ENCODE peak calls at places on chromosomes 2 and 18, in six cellular contexts. U is HFFc6; A is H9; V is CD8-positive, alpha-beta T cell; F is thoracic aorta; E is foreskin keratinocyte. Z is an unnamed sample.

GRCh38 chr2:109712746-109713145 is 81.4 kb upstream of the RGPD5 start:
- DNase-seq in U (no peak), A (no peak), V (no peak), F (no peak), E (no peak), Z (no peak)

GRCh38 chr2:72934683-72935610 is 17.6 kb downstream of the EMX1 start:
- DNase-seq in U (no peak), A (peak), V (no peak), F (no peak), E (peak), Z (no peak)

GRCh38 chr18:42401131-42401673 is 446.2 kb downstream of the PIK3C3 start:
- DNase-seq in U (no peak), A (no peak), V (no peak), F (no peak), E (no peak), Z (no peak)

GRCh38 chr2:109482371-109482841 is 131.4 kb downstream of the SEPTIN10 start:
- DNase-seq in U (no peak), A (no peak), V (no peak), F (no peak), E (no peak), Z (no peak)

GRCh38 chr2:154306261-154306970 is 392.1 kb upstream of the KCNJ3 start:
- DNase-seq in U (no peak), A (no peak), V (no peak), F (no peak), E (no peak), Z (no peak)

GRCh38 chr18:46439037-46439436 is 218.0 kb downstream of the LOXHD1 start:
- DNase-seq in U (no peak), A (no peak), V (no peak), F (no peak), E (no peak), Z (no peak)

GRCh38 chr18:46408334-46408987 is 248.6 kb downstream of the LOXHD1 start:
- DNase-seq in U (no peak), A (peak), V (no peak), F (no peak), E (no peak), Z (no peak)

GRCh38 chr2:135494917-135495316 is 36.1 kb downstream of the ZRANB3 start:
- DNase-seq in U (no peak), A (no peak), V (no peak), F (no peak), E (no peak), Z (no peak)

GRCh38 chr18:13376841-13377351 is 158.3 kb downstream of the LDLRAD4 start:
- DNase-seq in U (no peak), A (no peak), V (no peak), F (no peak), E (no peak), Z (peak)

GRCh38 chr2:76692896-76693295 is 829.3 kb downstream of the LRRTM4 start:
- DNase-seq in U (no peak), A (no peak), V (no peak), F (no peak), E (no peak), Z (peak)

GRCh38 chr2:105682401-105682800 is 62.3 kb upstream of the NCK2 start:
- DNase-seq in U (no peak), A (no peak), V (no peak), F (no peak), E (no peak), Z (no peak)

GRCh38 chr2:197453914-197454398 is 604 bp downstream of the COQ10B start:
- DNase-seq in U (peak), A (peak), V (no peak), F (no peak), E (no peak), Z (peak)

GRCh38 chr2:95269036-95269680 is 5.1 kb upstream of the PROM2 start:
- DNase-seq in U (no peak), A (peak), V (no peak), F (no peak), E (no peak), Z (peak)

GRCh38 chr2:227655454-227655853 is 11.2 kb upstream of the SCYGR5 start:
- DNase-seq in U (peak), A (no peak), V (no peak), F (no peak), E (peak), Z (peak)

GRCh38 chr2:118970396-118971135 is 28.6 kb downstream of the MARCO start:
- DNase-seq in U (no peak), A (no peak), V (no peak), F (no peak), E (peak), Z (no peak)

GRCh38 chr2:115105966-115106365 is 663.5 kb downstream of the DPP10 start:
- DNase-seq in U (no peak), A (no peak), V (no peak), F (no peak), E (no peak), Z (no peak)

GRCh38 chr2:40279001-40279400 is 172.9 kb downstream of the SLC8A1 start:
- DNase-seq in U (no peak), A (no peak), V (no peak), F (no peak), E (no peak), Z (no peak)

GRCh38 chr2:8662239-8662879 is 19.5 kb upstream of the ID2 start:
- DNase-seq in U (peak), A (no peak), V (no peak), F (no peak), E (peak), Z (peak)

GRCh38 chr2:29425866-29426265 is 310.7 kb downstream of the CLIP4 start:
- DNase-seq in U (no peak), A (no peak), V (no peak), F (no peak), E (no peak), Z (no peak)

GRCh38 chr18:57231846-57232245 is 85.0 kb downstream of the BOD1L2 start:
- DNase-seq in U (no peak), A (no peak), V (no peak), F (no peak), E (no peak), Z (no peak)

GRCh38 chr2:99066075-99066557 is 75.4 kb upstream of the C2orf15 start:
- DNase-seq in U (peak), A (no peak), V (no peak), F (no peak), E (peak), Z (no peak)
- TF ChIP-seq CTCF in U (peak), A (peak), V (no peak), F (no peak), E (peak), Z (peak)

DNA sequence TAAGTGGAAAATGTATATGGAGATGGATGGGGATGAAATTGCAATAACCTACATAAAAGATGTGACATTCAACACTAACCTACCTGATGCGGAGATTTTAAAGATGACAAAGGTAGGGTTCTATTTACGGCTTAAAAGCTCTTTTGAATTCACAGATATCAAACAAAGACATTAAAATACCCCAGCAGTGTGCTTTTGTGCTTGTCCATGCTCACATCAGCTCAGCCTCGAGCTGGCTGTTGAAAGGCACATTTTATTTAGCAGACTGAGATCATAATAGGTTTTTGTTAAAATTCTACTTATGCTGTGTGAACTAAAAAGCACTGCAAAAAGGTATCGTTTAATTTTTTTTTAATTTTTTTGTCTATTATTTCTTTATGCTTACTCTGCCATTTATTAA is 96.0 kb upstream of the CDCA7 start:
- DNase-seq in U (no peak), A (no peak), V (no peak), F (no peak), E (no peak), Z (no peak)
- TF ChIP-seq CTCF in U (no peak), A (no peak), V (no peak), F (no peak), E (no peak), Z (no peak)

GRCh38 chr2:170999654-171000053 is 70.6 kb downstream of the GORASP2 start:
- DNase-seq in U (no peak), A (no peak), V (no peak), F (no peak), E (no peak), Z (no peak)

GRCh38 chr2:170997893-170998477 is 68.9 kb downstream of the GORASP2 start:
- DNase-seq in U (no peak), A (no peak), V (no peak), F (no peak), E (no peak), Z (peak)

GRCh38 chr2:170991398-170992185 is 62.5 kb downstream of the GORASP2 start:
- DNase-seq in U (no peak), A (no peak), V (no peak), F (no peak), E (no peak), Z (no peak)

DNA sequence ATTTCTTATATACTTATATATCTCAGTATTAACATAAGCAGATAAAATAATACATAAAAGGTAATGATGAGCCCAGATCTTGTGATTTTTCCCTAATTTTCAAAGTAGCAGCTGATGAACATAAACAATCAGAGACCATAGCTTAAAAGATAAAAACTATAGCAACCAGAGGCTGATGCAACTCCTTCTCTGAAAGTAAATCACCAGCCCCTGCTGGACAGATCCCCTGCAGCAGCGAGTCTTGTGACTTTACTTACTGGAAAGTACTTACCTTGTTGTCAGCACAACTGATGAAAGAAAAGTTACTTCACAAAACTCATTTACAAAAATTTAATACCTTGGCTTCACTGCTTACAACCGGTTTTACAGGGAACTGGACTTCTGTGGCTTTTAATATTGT is 67.3 kb downstream of the GORASP2 start:
- DNase-seq in U (no peak), A (no peak), V (no peak), F (no peak), E (no peak), Z (no peak)
- TF ChIP-seq CTCF in U (no peak), A (peak), V (no peak), F (no peak), E (no peak), Z (no peak)

DNA sequence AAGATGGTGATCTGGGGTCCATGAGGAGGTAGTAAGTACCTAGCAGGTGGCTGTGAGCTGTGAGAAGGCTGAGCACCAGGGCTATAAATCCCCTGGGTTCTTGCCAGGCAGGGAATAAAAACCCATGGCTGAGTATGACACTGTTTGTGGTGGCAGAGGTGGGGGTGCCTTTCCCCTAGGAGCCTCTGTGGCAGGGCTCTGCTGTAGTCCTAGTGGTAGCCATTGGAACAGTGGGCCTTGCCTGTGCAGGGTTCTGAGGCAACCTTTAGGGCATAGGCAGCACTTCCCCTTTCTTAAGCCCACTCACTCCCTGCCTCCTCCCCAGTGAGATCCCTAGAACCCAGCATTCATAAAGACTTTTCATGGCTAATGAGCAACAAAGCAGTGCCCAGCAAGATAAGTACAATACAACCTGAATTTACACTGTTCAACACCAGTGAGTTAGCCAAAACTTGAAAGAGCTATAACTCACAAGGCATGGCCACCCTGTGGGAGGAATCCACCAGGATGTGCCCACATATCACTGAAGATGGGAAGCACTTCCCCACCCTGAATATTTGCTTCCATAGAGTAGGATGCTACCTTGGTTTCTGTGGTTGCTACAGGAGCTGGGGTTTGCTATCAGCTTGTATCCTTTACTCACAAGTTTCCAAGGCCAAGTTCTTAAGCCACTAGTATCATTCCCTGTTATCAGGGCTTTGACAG is 100.9 kb upstream of the NEUROD1 start:
- DNase-seq in U (no peak), A (peak), V (no peak), F (no peak), E (no peak), Z (no peak)
- TF ChIP-seq CTCF in U (peak), A (peak), V (no peak), F (no peak), E (no peak), Z (no peak)